ENCODE peak calls at places on chromosomes 5 and 9, in seven cellular contexts. G is WTC11, Y is A549, H is K562, M is endothelial cell of umbilical vein, T is HCT116, O is NB4. C is an unnamed sample.

GRCh38 chr5:107129051-107129450 is 541.7 kb downstream of the EFNA5 start:
- DNase-seq in G (no peak), O (no peak), M (peak; percentile 60), Y (no peak), T (no peak), H (no peak), C (no peak)

GRCh38 chr5:142808778-142809606 is 38.8 kb downstream of the ARHGAP26 start:
- DNase-seq in O (peak; percentile 62), H (no peak), G (no peak), T (no peak), Y (no peak), M (no peak), C (peak; percentile 65)

GRCh38 chr5:81850932-81851331 is 100.0 kb upstream of the SSBP2 start:
- DNase-seq in M (no peak), Y (no peak), G (no peak), T (no peak), O (no peak), H (no peak), C (no peak)

GRCh38 chr5:180040287-180041214 is 31.0 kb downstream of the RNF130 start:
- DNase-seq in Y (no peak), G (no peak), M (no peak), H (no peak), T (no peak), O (no peak), C (no peak)

GRCh38 chr9:107907715-107908114 is 418.1 kb upstream of the KLF4 start:
- DNase-seq in H (no peak), G (no peak), T (no peak), Y (no peak), M (no peak), O (no peak), C (no peak)

GRCh38 chr5:97832645-97833296 is 649.7 kb upstream of the RIOK2 start:
- DNase-seq in G (no peak), T (no peak), M (no peak), O (no peak), H (no peak), Y (no peak), C (no peak)

GRCh38 chr9:134626141-134626423 is 15.5 kb upstream of the COL5A1 start:
- DNase-seq in M (no peak), G (peak; percentile 5), H (no peak), Y (no peak), T (no peak), O (no peak), C (no peak)

GRCh38 chr5:157469687-157470086 is 9.7 kb downstream of the NIPAL4 start:
- DNase-seq in H (no peak), O (no peak), M (no peak), Y (no peak), T (no peak), G (no peak), C (no peak)

GRCh38 chr5:29853711-29854110 is 1339.8 kb upstream of the CDH6 start:
- DNase-seq in Y (no peak), G (no peak), O (no peak), M (no peak), H (no peak), T (no peak), C (no peak)

GRCh38 chr9:88651682-88652633 is 117.0 kb downstream of the NXNL2 start:
- DNase-seq in G (no peak), T (no peak), M (no peak), Y (peak; percentile 67), H (peak; percentile 53), O (peak; percentile 61), C (no peak)

GRCh38 chr9:16032799-16033198 is 480.0 kb downstream of the CCDC171 start:
- DNase-seq in Y (no peak), H (no peak), G (no peak), O (no peak), T (peak; percentile 10), M (no peak), C (no peak)

GRCh38 chr9:135985459-135985774 is 24.2 kb upstream of the UBAC1 start:
- DNase-seq in T (no peak), O (no peak), H (no peak), G (no peak), Y (no peak), M (no peak), C (no peak)

GRCh38 chr5:35233121-35233520 is 2.8 kb upstream of the PRLR start:
- DNase-seq in Y (no peak), T (no peak), H (no peak), G (no peak), M (no peak), O (no peak), C (no peak)

GRCh38 chr5:180704362-180704761 is 35.5 kb downstream of the OR2Y1 start:
- DNase-seq in G (no peak), H (peak; percentile 66), M (no peak), Y (no peak), T (peak; percentile 8), O (no peak), C (no peak)

GRCh38 chr9:136564379-136564988 is 18.6 kb upstream of the NOTCH1 start:
- DNase-seq in M (no peak), Y (no peak), T (no peak), G (no peak), H (peak; percentile 32), O (peak; percentile 85), C (no peak)

GRCh38 chr5:68533571-68534051 is 318.1 kb downstream of the PIK3R1 start:
- DNase-seq in H (no peak), O (peak; percentile 9), T (no peak), G (no peak), M (no peak), Y (no peak), C (peak; percentile 61)

GRCh38 chr9:32550046-32550608 is 2.0 kb upstream of the SMIM27 start:
- DNase-seq in T (no peak), Y (peak; percentile 8), M (peak; percentile 56), O (no peak), G (no peak), H (peak; percentile 19), C (peak; percentile 44)

GRCh38 chr9:123201083-123201482 is 67.3 kb downstream of the STRBP start:
- DNase-seq in O (no peak), H (no peak), Y (no peak), M (no peak), T (no peak), G (no peak), C (no peak)

GRCh38 chr9:76718166-76718565 is 46.1 kb upstream of the PCA3 start:
- DNase-seq in Y (no peak), G (peak; percentile 18), T (no peak), O (peak; percentile 9), H (no peak), M (no peak), C (no peak)

GRCh38 chr9:87233916-87234455 is 263.7 kb upstream of the DAPK1 start:
- DNase-seq in G (no peak), O (no peak), H (no peak), T (no peak), Y (no peak), M (no peak), C (no peak)

GRCh38 chr5:73816656-73817420 is 190.8 kb downstream of the ARHGEF28 start:
- DNase-seq in T (no peak), G (no peak), H (no peak), O (no peak), M (no peak), Y (no peak), C (no peak)

DNA sequence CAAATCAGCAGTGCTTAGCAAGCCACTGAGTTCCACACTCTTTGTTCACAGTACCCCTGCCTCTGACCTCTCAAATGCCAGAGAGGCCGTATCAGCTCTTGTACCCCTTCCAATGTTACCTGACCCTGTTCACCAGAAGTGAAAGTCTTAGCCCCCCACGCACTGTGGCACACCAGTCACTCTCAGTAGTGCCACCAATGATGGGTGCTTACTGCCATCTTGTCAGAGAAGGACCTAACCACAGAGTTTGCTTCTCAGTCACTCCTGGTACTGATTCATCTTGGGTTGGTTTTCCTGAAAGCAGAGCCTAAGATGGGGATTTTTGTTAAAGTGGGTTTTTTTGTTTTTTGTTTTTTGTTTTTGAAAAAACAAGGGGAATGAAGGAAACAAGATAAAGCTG is 28.8 kb upstream of the PANK3 start:
- DNase-seq in O (no peak), Y (no peak), T (no peak), M (no peak), H (no peak), G (no peak), C (no peak)
- TF ChIP-seq MAX in O (no peak), Y (no peak), T (no peak), M (no peak), H (no peak), G (no peak), C (no peak)

GRCh38 chr5:135179308-135179980 is 145.4 kb upstream of the PITX1 start:
- DNase-seq in Y (no peak), G (peak; percentile 28), T (no peak), M (no peak), H (no peak), O (no peak), C (no peak)
- TF ChIP-seq MAX in Y (no peak), G (no peak), T (no peak), M (no peak), H (no peak), O (no peak), C (no peak)

GRCh38 chr5:94658272-94658671 is 39.8 kb downstream of the SLF1 start:
- DNase-seq in G (no peak), O (no peak), H (no peak), M (no peak), T (no peak), Y (no peak), C (no peak)

GRCh38 chr5:94660506-94660905 is 42.0 kb downstream of the SLF1 start:
- DNase-seq in T (no peak), Y (no peak), H (no peak), G (no peak), M (no peak), O (no peak), C (no peak)
- TF ChIP-seq MAX in T (no peak), Y (no peak), H (no peak), G (no peak), M (no peak), O (no peak), C (no peak)

GRCh38 chr5:147576646-147577535 is 67.0 kb upstream of the DPYSL3 start:
- DNase-seq in Y (peak; percentile 12), T (no peak), O (peak; percentile 21), G (peak; percentile 80), M (peak; percentile 45), H (peak; percentile 20), C (peak; percentile 49)

GRCh38 chr5:147573171-147573570 is 63.3 kb upstream of the DPYSL3 start:
- DNase-seq in G (no peak), H (no peak), O (no peak), M (no peak), Y (no peak), T (no peak), C (no peak)

GRCh38 chr5:147575598-147575997 is 65.7 kb upstream of the DPYSL3 start:
- DNase-seq in O (no peak), G (no peak), H (no peak), M (no peak), Y (no peak), T (no peak), C (no peak)

DNA sequence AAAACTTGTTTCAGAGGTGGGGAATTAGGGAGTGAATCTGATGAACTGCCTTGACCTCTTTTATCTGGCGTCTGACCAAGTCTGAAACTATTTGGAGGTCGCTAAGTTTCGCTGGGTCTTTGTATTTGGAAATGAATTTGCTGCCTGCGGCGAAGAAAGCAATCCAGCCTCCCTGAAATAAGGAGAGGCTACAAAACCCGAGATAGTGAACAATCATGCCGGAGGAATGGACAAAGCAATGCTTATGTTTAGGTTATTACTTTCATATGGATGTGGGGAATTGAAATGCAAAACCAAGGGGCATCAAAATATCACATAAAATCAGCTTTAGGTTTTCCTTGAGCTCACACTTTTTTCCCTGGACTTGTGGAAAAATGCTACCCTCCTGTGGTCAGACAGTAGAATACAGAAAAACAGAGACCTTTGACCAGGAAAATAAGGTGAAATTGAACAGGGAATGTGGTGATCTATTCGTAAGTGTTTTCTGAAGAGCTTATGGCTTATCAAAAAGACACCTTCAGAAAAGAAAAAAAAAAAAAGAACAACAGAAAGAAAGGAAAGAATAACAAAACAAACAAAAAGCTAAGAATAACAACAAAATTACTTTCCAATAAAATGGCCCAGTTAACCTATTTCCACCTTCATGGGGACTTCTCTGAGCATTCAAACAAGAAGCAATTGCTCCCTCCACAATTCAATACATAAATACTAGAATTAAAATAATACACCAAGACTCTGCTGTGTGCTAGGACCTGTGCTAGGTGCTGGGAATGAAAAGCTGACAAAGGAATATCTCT is 68.6 kb upstream of the DPYSL3 start:
- DNase-seq in G (no peak), M (peak; percentile 60), H (peak; percentile 13), T (peak; percentile 41), O (peak; percentile 29), Y (peak; percentile 25), C (peak; percentile 48)
- TF ChIP-seq MAX in G (no peak), M (no peak), H (no peak), T (no peak), O (no peak), Y (no peak), C (no peak)